ENCODE peak calls at places on chromosome 1, in nine cellular contexts. P, K, A, W, Z, D, E, C and Q are unnamed samples.

GRCh38 chr1:58432813-58433668 is 113.5 kb downstream of the OMA1 start:
- DNase-seq in W (peak; percentile 60), D (no peak), C (no peak), P (no peak), E (no peak), K (peak; percentile 7), A (no peak), Z (no peak), Q (no peak)

GRCh38 chr1:25617626-25618432 is 1.2 kb downstream of the MAN1C1 start:
- DNase-seq in E (no peak), P (no peak), K (no peak), C (no peak), D (no peak), Z (peak; percentile 83), W (no peak), A (no peak), Q (peak; percentile 26)

GRCh38 chr1:91781371-91781825 is 104.6 kb downstream of the TGFBR3 start:
- DNase-seq in D (peak; percentile 71), K (no peak), Z (no peak), W (peak; percentile 93), A (no peak), E (no peak), P (no peak), C (no peak), Q (no peak)

GRCh38 chr1:216686860-216687545 is 36.2 kb downstream of the ESRRG start:
- DNase-seq in P (no peak), E (no peak), A (no peak), C (no peak), D (no peak), W (peak; percentile 37), K (no peak), Z (no peak), Q (no peak)

GRCh38 chr1:203295796-203296195 is 9.5 kb upstream of the BTG2 start:
- DNase-seq in K (peak; percentile 44), E (no peak), C (no peak), W (no peak), A (peak; percentile 71), D (no peak), Z (no peak), P (no peak), Q (no peak)

GRCh38 chr1:77370588-77371306 is 88.9 kb downstream of the AK5 start:
- DNase-seq in P (no peak), E (no peak), K (no peak), Z (no peak), A (no peak), C (no peak), W (peak; percentile 99), D (no peak), Q (no peak)

GRCh38 chr1:219741011-219741859 is 128.3 kb upstream of the ZC3H11B start:
- DNase-seq in C (no peak), K (no peak), W (no peak), E (no peak), A (no peak), P (no peak), Z (no peak), D (no peak), Q (no peak)

GRCh38 chr1:73106931-73107330 is 824.6 kb upstream of the NEGR1 start:
- DNase-seq in Z (no peak), D (no peak), C (no peak), W (no peak), A (no peak), E (no peak), P (no peak), K (no peak), Q (no peak)

GRCh38 chr1:165445388-165445787 is 462 bp upstream of the RXRG start:
- DNase-seq in K (no peak), Z (no peak), D (no peak), A (no peak), P (no peak), W (no peak), E (no peak), C (no peak), Q (no peak)

GRCh38 chr1:93607814-93608187 is 73.8 kb downstream of the BCAR3 start:
- DNase-seq in P (no peak), E (no peak), C (no peak), W (peak; percentile 73), Z (no peak), D (no peak), K (peak; percentile 85), A (no peak), Q (no peak)

GRCh38 chr1:217713223-217713622 is 82.1 kb downstream of the SPATA17 start:
- DNase-seq in K (no peak), E (no peak), Z (no peak), C (no peak), D (peak; percentile 33), A (no peak), P (no peak), W (peak; percentile 72), Q (no peak)

GRCh38 chr1:246001821-246002220 is 505.3 kb downstream of the SMYD3 start:
- DNase-seq in A (no peak), Z (no peak), D (no peak), E (no peak), K (no peak), W (peak; percentile 55), P (no peak), C (no peak), Q (no peak)

DNA sequence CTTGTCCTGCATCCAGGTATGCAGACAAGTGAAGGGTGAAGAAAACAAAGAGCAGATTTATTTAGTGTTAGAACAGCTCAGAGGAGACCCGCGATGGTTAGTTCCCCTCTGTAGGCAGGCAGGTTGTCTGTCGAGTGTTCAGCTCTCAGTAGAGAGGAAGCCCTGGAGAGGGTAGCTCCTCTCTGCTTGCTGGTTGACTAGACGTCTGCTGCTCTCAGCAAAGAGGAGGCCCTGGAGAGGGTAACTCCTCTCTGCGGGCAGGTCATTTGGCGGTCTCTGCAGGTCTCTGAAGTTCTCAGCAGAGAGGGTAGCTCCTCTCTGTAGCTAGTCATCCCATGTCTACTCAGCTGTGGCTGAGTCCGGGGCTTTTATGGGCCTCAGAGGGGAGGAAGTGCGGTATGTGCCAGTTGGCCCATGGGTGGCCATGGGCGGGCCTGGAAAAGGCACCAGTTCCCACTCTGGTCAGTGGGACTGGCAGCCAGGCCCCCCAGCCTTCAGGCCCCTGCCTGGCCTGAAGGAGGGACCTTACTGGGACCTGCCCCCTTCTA is 13.4 kb downstream of the ZBTB40 start:
- DNase-seq in A (no peak), C (no peak), Z (no peak), D (no peak), K (no peak), W (no peak), E (no peak), P (no peak), Q (no peak)
- TF ChIP-seq CTCF in A (no peak), C (no peak), Z (no peak), D (no peak), K (no peak), W (no peak), E (no peak), P (no peak), Q (no peak)

DNA sequence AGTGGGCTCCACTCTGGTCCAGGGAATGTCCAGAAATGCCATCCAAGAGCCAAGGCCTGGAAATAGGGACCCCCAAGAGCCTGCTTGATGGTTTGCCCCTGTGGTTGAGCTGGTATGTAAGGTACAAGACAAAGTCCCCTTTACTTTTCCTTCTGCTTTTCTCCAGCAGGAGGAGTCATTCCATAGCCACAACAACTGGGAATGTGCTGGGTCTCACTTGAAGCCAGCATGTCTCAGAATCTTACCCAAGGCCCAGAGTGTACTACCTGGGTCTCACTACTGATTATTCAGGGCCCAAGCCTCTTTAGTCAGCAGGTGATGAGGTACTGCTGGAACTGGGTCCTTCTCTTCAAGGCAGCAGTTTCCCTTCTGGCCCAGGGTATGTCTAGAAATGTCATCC is 62.1 kb upstream of the CD55 start:
- DNase-seq in C (no peak), K (peak; percentile 3), W (peak; percentile 19), P (no peak), E (no peak), Z (no peak), A (no peak), D (no peak), Q (no peak)
- TF ChIP-seq CTCF in C (peak; percentile 40), K (peak; percentile 4), W (peak; percentile 45), P (no peak), E (no peak), Z (no peak), A (no peak), D (no peak), Q (no peak)

GRCh38 chr1:159889202-159889601 is 10.8 kb downstream of the CFAP45 start:
- DNase-seq in Z (no peak), E (no peak), D (no peak), C (no peak), A (no peak), W (no peak), K (peak; percentile 58), P (no peak), Q (no peak)

GRCh38 chr1:159896086-159896930 is 3.7 kb downstream of the CFAP45 start:
- DNase-seq in D (no peak), E (no peak), W (no peak), P (no peak), C (no peak), K (no peak), A (no peak), Z (no peak), Q (no peak)

GRCh38 chr1:159891275-159892157 is 8.4 kb downstream of the CFAP45 start:
- DNase-seq in A (peak; percentile 78), W (peak; percentile 91), P (no peak), Z (peak; percentile 92), D (peak; percentile 80), E (peak; percentile 82), C (peak; percentile 30), K (peak; percentile 89), Q (peak; percentile 76)

GRCh38 chr1:159889821-159890252 is 10.1 kb downstream of the CFAP45 start:
- DNase-seq in K (peak; percentile 82), A (no peak), W (peak; percentile 96), C (no peak), D (peak; percentile 76), P (no peak), E (no peak), Z (no peak), Q (no peak)

DNA sequence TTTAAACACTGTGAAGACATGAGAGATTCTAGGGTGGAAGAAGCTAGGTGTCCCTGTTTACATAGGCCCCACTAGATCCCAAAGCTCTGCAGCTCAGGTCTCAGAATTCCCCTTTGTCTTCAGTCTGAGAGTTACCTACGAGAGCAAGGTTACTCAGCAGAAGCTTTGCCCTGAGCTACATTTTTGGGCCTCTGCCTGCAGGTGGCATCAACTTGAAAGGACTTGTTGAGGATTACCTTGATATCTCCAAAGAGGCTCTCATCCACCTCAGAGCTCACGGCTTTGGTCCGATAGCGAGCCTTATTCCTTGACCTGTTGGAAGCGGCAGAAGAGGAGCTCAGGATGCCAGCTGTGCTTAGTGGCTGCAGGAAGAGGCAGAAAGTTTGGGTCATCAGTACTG is 7.0 kb downstream of the CFAP45 start:
- DNase-seq in Z (no peak), A (no peak), W (no peak), D (no peak), K (no peak), E (no peak), P (no peak), C (no peak), Q (no peak)
- TF ChIP-seq CTCF in Z (no peak), A (no peak), W (no peak), D (no peak), K (peak; percentile 6), E (peak; percentile 40), P (no peak), C (no peak), Q (no peak)

DNA sequence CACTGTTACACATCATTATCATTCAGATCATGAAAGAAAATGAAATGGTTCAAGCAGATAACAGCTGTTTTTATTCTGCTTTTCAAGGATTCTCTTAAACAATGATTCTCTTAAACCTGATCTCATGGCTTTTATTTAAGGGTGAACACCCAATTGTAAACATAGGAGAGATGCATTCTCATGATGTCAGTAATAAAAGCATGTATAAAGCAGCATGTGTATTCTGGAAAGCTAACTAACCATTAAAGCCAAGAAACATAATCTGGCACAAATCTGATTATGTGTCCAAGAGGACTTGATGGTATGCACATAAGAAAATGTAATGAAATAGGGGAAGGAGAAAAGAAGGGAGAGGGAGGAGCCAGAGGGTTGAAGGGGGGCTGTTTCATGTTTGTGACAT is 393.3 kb upstream of the ADGRL2 start:
- DNase-seq in P (no peak), Z (no peak), D (no peak), K (no peak), E (no peak), A (no peak), W (no peak), C (no peak), Q (no peak)
- TF ChIP-seq CTCF in P (no peak), Z (no peak), D (no peak), K (no peak), E (no peak), A (no peak), W (no peak), C (no peak), Q (no peak)